ENCODE peak calls at places on chromosomes 2 and 18, in five cellular contexts. One of them, this sample, is unnamed.

GRCh38 chr18:57543560-57543959 is 42.9 kb downstream of the FECH start:
- DNase-seq in HFFc6: no peak
- DNase-seq in foreskin fibroblast: peak
- DNase-seq in retinal pigment epithelial cell: no peak
- DNase-seq in fibroblast of mammary gland: no peak
- DNase-seq in this sample: no peak

GRCh38 chr2:201574754-201575153 is 68.5 kb downstream of the TMEM237 start:
- DNase-seq in HFFc6: no peak
- DNase-seq in foreskin fibroblast: no peak
- DNase-seq in retinal pigment epithelial cell: no peak
- DNase-seq in fibroblast of mammary gland: no peak
- DNase-seq in this sample: no peak

GRCh38 chr2:136444323-136444722 is 321.0 kb upstream of the THSD7B start:
- DNase-seq in HFFc6: no peak
- DNase-seq in foreskin fibroblast: no peak
- DNase-seq in retinal pigment epithelial cell: no peak
- DNase-seq in fibroblast of mammary gland: no peak
- DNase-seq in this sample: no peak

GRCh38 chr2:19347619-19348562 is 10.5 kb downstream of the OSR1 start:
- DNase-seq in HFFc6: peak
- DNase-seq in foreskin fibroblast: peak
- DNase-seq in retinal pigment epithelial cell: peak
- DNase-seq in fibroblast of mammary gland: peak
- DNase-seq in this sample: peak

GRCh38 chr2:160647967-160648685 is 154.5 kb upstream of the RBMS1 start:
- DNase-seq in HFFc6: no peak
- DNase-seq in foreskin fibroblast: no peak
- DNase-seq in retinal pigment epithelial cell: no peak
- DNase-seq in fibroblast of mammary gland: no peak
- DNase-seq in this sample: no peak

GRCh38 chr2:187985923-187986322 is 305.8 kb upstream of the GULP1 start:
- DNase-seq in HFFc6: no peak
- DNase-seq in foreskin fibroblast: peak
- DNase-seq in retinal pigment epithelial cell: no peak
- DNase-seq in fibroblast of mammary gland: no peak
- DNase-seq in this sample: no peak

GRCh38 chr2:220499281-220499680 is 871.9 kb downstream of the SLC4A3 start:
- DNase-seq in HFFc6: peak
- DNase-seq in foreskin fibroblast: peak
- DNase-seq in retinal pigment epithelial cell: peak
- DNase-seq in fibroblast of mammary gland: peak
- DNase-seq in this sample: no peak

GRCh38 chr2:102240640-102241370 is 54.0 kb downstream of the IL1RL2 start:
- DNase-seq in HFFc6: peak
- DNase-seq in foreskin fibroblast: peak
- DNase-seq in retinal pigment epithelial cell: peak
- DNase-seq in fibroblast of mammary gland: peak
- DNase-seq in this sample: peak

GRCh38 chr2:233851169-233851568 is 3.2 kb downstream of the HJURP start:
- DNase-seq in HFFc6: no peak
- DNase-seq in foreskin fibroblast: no peak
- DNase-seq in retinal pigment epithelial cell: no peak
- DNase-seq in fibroblast of mammary gland: no peak
- DNase-seq in this sample: no peak

GRCh38 chr2:233434666-233435375 is 80.5 kb downstream of the DGKD start:
- DNase-seq in HFFc6: no peak
- DNase-seq in foreskin fibroblast: no peak
- DNase-seq in retinal pigment epithelial cell: no peak
- DNase-seq in fibroblast of mammary gland: no peak
- DNase-seq in this sample: no peak

GRCh38 chr2:12948231-12948962 is 231.7 kb downstream of the TRIB2 start:
- DNase-seq in HFFc6: peak
- DNase-seq in foreskin fibroblast: peak
- DNase-seq in retinal pigment epithelial cell: no peak
- DNase-seq in fibroblast of mammary gland: peak
- DNase-seq in this sample: no peak

GRCh38 chr2:2992622-2993021 is 385.0 kb downstream of the EIPR1 start:
- DNase-seq in HFFc6: no peak
- DNase-seq in foreskin fibroblast: no peak
- DNase-seq in retinal pigment epithelial cell: no peak
- DNase-seq in fibroblast of mammary gland: no peak
- DNase-seq in this sample: no peak

GRCh38 chr2:119106301-119106897 is 52.2 kb downstream of the C1QL2 start:
- DNase-seq in HFFc6: no peak
- DNase-seq in foreskin fibroblast: peak
- DNase-seq in retinal pigment epithelial cell: no peak
- DNase-seq in fibroblast of mammary gland: peak
- DNase-seq in this sample: peak

GRCh38 chr2:18831916-18832510 is 242.6 kb upstream of the NT5C1B start:
- DNase-seq in HFFc6: no peak
- DNase-seq in foreskin fibroblast: no peak
- DNase-seq in retinal pigment epithelial cell: no peak
- DNase-seq in fibroblast of mammary gland: no peak
- DNase-seq in this sample: no peak

GRCh38 chr2:205787761-205788160 is 105.5 kb downstream of the NRP2 start:
- DNase-seq in HFFc6: no peak
- DNase-seq in foreskin fibroblast: no peak
- DNase-seq in retinal pigment epithelial cell: no peak
- DNase-seq in fibroblast of mammary gland: no peak
- DNase-seq in this sample: no peak

GRCh38 chr2:176325732-176326131 is 56.5 kb downstream of the MTX2 start:
- DNase-seq in HFFc6: no peak
- DNase-seq in foreskin fibroblast: no peak
- DNase-seq in retinal pigment epithelial cell: no peak
- DNase-seq in fibroblast of mammary gland: no peak
- DNase-seq in this sample: peak

GRCh38 chr2:208083807-208084206 is 40.5 kb downstream of the CRYGD start:
- DNase-seq in HFFc6: no peak
- DNase-seq in foreskin fibroblast: no peak
- DNase-seq in retinal pigment epithelial cell: no peak
- DNase-seq in fibroblast of mammary gland: no peak
- DNase-seq in this sample: no peak

GRCh38 chr18:13399511-13399910 is 181.0 kb downstream of the LDLRAD4 start:
- DNase-seq in HFFc6: no peak
- DNase-seq in foreskin fibroblast: no peak
- DNase-seq in retinal pigment epithelial cell: no peak
- DNase-seq in fibroblast of mammary gland: no peak
- DNase-seq in this sample: no peak

GRCh38 chr2:239499989-239500914 is 99.4 kb upstream of the HDAC4 start:
- DNase-seq in HFFc6: no peak
- DNase-seq in foreskin fibroblast: peak
- DNase-seq in retinal pigment epithelial cell: no peak
- DNase-seq in fibroblast of mammary gland: peak
- DNase-seq in this sample: no peak

GRCh38 chr2:96552284-96553175 is 16.0 kb downstream of the ARID5A start:
- DNase-seq in HFFc6: no peak
- DNase-seq in foreskin fibroblast: no peak
- DNase-seq in retinal pigment epithelial cell: no peak
- DNase-seq in fibroblast of mammary gland: no peak
- DNase-seq in this sample: no peak

GRCh38 chr2:101251844-101252407 is 760 bp upstream of the CNOT11 start:
- DNase-seq in HFFc6: no peak
- DNase-seq in foreskin fibroblast: no peak
- DNase-seq in retinal pigment epithelial cell: peak
- DNase-seq in fibroblast of mammary gland: no peak
- DNase-seq in this sample: peak

GRCh38 chr2:237996041-237996593 is 29.3 kb downstream of the UBE2F start:
- DNase-seq in HFFc6: peak
- DNase-seq in foreskin fibroblast: peak
- DNase-seq in retinal pigment epithelial cell: peak
- DNase-seq in fibroblast of mammary gland: peak
- DNase-seq in this sample: no peak

GRCh38 chr2:174846941-174847938 is 83.0 kb upstream of the CHRNA1 start:
- DNase-seq in HFFc6: peak
- DNase-seq in foreskin fibroblast: peak
- DNase-seq in retinal pigment epithelial cell: peak
- DNase-seq in fibroblast of mammary gland: peak
- DNase-seq in this sample: peak

GRCh38 chr18:7626922-7627440 is 59.9 kb downstream of the PTPRM start:
- DNase-seq in HFFc6: peak
- DNase-seq in foreskin fibroblast: peak
- DNase-seq in retinal pigment epithelial cell: no peak
- DNase-seq in fibroblast of mammary gland: peak
- DNase-seq in this sample: no peak

GRCh38 chr18:60895181-60895580 is 438.0 kb upstream of the CDH20 start:
- DNase-seq in HFFc6: no peak
- DNase-seq in foreskin fibroblast: no peak
- DNase-seq in retinal pigment epithelial cell: no peak
- DNase-seq in fibroblast of mammary gland: peak
- DNase-seq in this sample: no peak

GRCh38 chr18:2935438-2936192 is 77.3 kb downstream of the LPIN2 start:
- DNase-seq in HFFc6: no peak
- DNase-seq in foreskin fibroblast: peak
- DNase-seq in retinal pigment epithelial cell: no peak
- DNase-seq in fibroblast of mammary gland: peak
- DNase-seq in this sample: no peak

GRCh38 chr2:107698861-107699260 is 127.8 kb upstream of the RGPD4 start:
- DNase-seq in HFFc6: no peak
- DNase-seq in foreskin fibroblast: no peak
- DNase-seq in retinal pigment epithelial cell: no peak
- DNase-seq in fibroblast of mammary gland: no peak
- DNase-seq in this sample: no peak

GRCh38 chr2:236180501-236180816 is 12.3 kb upstream of the GBX2 start:
- DNase-seq in HFFc6: no peak
- DNase-seq in foreskin fibroblast: no peak
- DNase-seq in retinal pigment epithelial cell: no peak
- DNase-seq in fibroblast of mammary gland: no peak
- DNase-seq in this sample: no peak

GRCh38 chr2:20635698-20636584 is 15.0 kb downstream of the HS1BP3 start:
- DNase-seq in HFFc6: peak
- DNase-seq in foreskin fibroblast: peak
- DNase-seq in retinal pigment epithelial cell: no peak
- DNase-seq in fibroblast of mammary gland: peak
- DNase-seq in this sample: peak

GRCh38 chr18:6406075-6406909 is 8.4 kb downstream of the L3MBTL4 start:
- DNase-seq in HFFc6: no peak
- DNase-seq in foreskin fibroblast: peak
- DNase-seq in retinal pigment epithelial cell: no peak
- DNase-seq in fibroblast of mammary gland: peak
- DNase-seq in this sample: no peak

GRCh38 chr2:241252778-241253475 is 62.5 kb downstream of the HDLBP start:
- DNase-seq in HFFc6: no peak
- DNase-seq in foreskin fibroblast: no peak
- DNase-seq in retinal pigment epithelial cell: no peak
- DNase-seq in fibroblast of mammary gland: no peak
- DNase-seq in this sample: no peak

GRCh38 chr2:157785866-157786662 is 90.1 kb downstream of the ACVR1 start:
- DNase-seq in HFFc6: peak
- DNase-seq in foreskin fibroblast: peak
- DNase-seq in retinal pigment epithelial cell: peak
- DNase-seq in fibroblast of mammary gland: peak
- DNase-seq in this sample: no peak

GRCh38 chr2:1816414-1816911 is 72.1 kb upstream of the PXDN start:
- DNase-seq in HFFc6: no peak
- DNase-seq in foreskin fibroblast: peak
- DNase-seq in retinal pigment epithelial cell: peak
- DNase-seq in fibroblast of mammary gland: peak
- DNase-seq in this sample: no peak

GRCh38 chr2:98601532-98602132 is 6.7 kb downstream of the COA5 start:
- DNase-seq in HFFc6: peak
- DNase-seq in foreskin fibroblast: peak
- DNase-seq in retinal pigment epithelial cell: peak
- DNase-seq in fibroblast of mammary gland: peak
- DNase-seq in this sample: peak

GRCh38 chr18:48022531-48023330 is 92.3 kb upstream of the SMAD2 start:
- DNase-seq in HFFc6: peak
- DNase-seq in foreskin fibroblast: peak
- DNase-seq in retinal pigment epithelial cell: no peak
- DNase-seq in fibroblast of mammary gland: peak
- DNase-seq in this sample: no peak
- TF ChIP-seq CTCF in HFFc6: peak
- TF ChIP-seq CTCF in foreskin fibroblast: peak
- TF ChIP-seq CTCF in retinal pigment epithelial cell: peak
- TF ChIP-seq CTCF in fibroblast of mammary gland: peak
- TF ChIP-seq CTCF in this sample: peak

GRCh38 chr2:214591359-214591758 is 180.5 kb downstream of the VWC2L start:
- DNase-seq in HFFc6: no peak
- DNase-seq in foreskin fibroblast: no peak
- DNase-seq in retinal pigment epithelial cell: no peak
- DNase-seq in fibroblast of mammary gland: no peak
- DNase-seq in this sample: no peak

GRCh38 chr2:214587442-214587841 is 176.6 kb downstream of the VWC2L start:
- DNase-seq in HFFc6: no peak
- DNase-seq in foreskin fibroblast: no peak
- DNase-seq in retinal pigment epithelial cell: no peak
- DNase-seq in fibroblast of mammary gland: peak
- DNase-seq in this sample: peak
- TF ChIP-seq CTCF in HFFc6: peak
- TF ChIP-seq CTCF in foreskin fibroblast: peak
- TF ChIP-seq CTCF in retinal pigment epithelial cell: peak
- TF ChIP-seq CTCF in fibroblast of mammary gland: peak
- TF ChIP-seq CTCF in this sample: peak

GRCh38 chr2:17757321-17757720 is 3.4 kb downstream of the GEN1 start:
- DNase-seq in HFFc6: peak
- DNase-seq in foreskin fibroblast: peak
- DNase-seq in retinal pigment epithelial cell: no peak
- DNase-seq in fibroblast of mammary gland: no peak
- DNase-seq in this sample: no peak
- TF ChIP-seq CTCF in HFFc6: no peak
- TF ChIP-seq CTCF in foreskin fibroblast: no peak
- TF ChIP-seq CTCF in retinal pigment epithelial cell: peak
- TF ChIP-seq CTCF in fibroblast of mammary gland: no peak
- TF ChIP-seq CTCF in this sample: no peak

GRCh38 chr2:95289251-95289650 is 7.9 kb upstream of the KCNIP3 start:
- DNase-seq in HFFc6: no peak
- DNase-seq in foreskin fibroblast: no peak
- DNase-seq in retinal pigment epithelial cell: no peak
- DNase-seq in fibroblast of mammary gland: no peak
- DNase-seq in this sample: no peak
- TF ChIP-seq CTCF in HFFc6: no peak
- TF ChIP-seq CTCF in foreskin fibroblast: no peak
- TF ChIP-seq CTCF in retinal pigment epithelial cell: no peak
- TF ChIP-seq CTCF in fibroblast of mammary gland: no peak
- TF ChIP-seq CTCF in this sample: no peak

DNA sequence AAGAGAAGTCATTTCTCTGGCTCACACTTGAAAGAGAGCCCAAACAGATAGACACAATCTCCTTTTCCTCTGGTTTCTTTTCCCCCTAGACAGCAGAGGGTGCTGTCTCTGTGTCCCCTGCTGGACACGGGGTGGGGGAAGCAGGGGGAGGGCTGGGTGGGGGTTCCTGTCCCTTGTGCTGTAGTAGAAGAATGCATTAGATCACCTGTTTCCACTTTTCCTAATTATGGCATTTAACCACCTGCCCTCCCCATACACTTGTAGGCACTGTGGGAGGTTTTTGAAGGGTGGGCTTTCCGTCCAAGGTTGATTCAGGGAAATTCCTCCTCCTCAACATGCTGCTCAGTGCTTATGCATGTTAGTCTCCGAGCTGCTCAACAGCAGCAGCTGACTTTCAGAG is 206.2 kb upstream of the EPAS1 start:
- DNase-seq in HFFc6: no peak
- DNase-seq in foreskin fibroblast: no peak
- DNase-seq in retinal pigment epithelial cell: no peak
- DNase-seq in fibroblast of mammary gland: no peak
- DNase-seq in this sample: no peak
- TF ChIP-seq CTCF in HFFc6: peak
- TF ChIP-seq CTCF in foreskin fibroblast: no peak
- TF ChIP-seq CTCF in retinal pigment epithelial cell: peak
- TF ChIP-seq CTCF in fibroblast of mammary gland: peak
- TF ChIP-seq CTCF in this sample: no peak

GRCh38 chr18:33316146-33316587 is 124.4 kb downstream of the CCDC178 start:
- DNase-seq in HFFc6: no peak
- DNase-seq in foreskin fibroblast: no peak
- DNase-seq in retinal pigment epithelial cell: no peak
- DNase-seq in fibroblast of mammary gland: no peak
- DNase-seq in this sample: no peak
- TF ChIP-seq CTCF in HFFc6: no peak
- TF ChIP-seq CTCF in foreskin fibroblast: no peak
- TF ChIP-seq CTCF in retinal pigment epithelial cell: no peak
- TF ChIP-seq CTCF in fibroblast of mammary gland: no peak
- TF ChIP-seq CTCF in this sample: no peak